ENCODE peak calls at places on chromosomes 7 and 10, in ten cellular contexts. W, Q, C, J, L, U, B, R, D and T are unnamed samples. For H3K27me3, the result is how much of the 10 kb centered on the place peaks cover.

GRCh38 chr10:3528823-3529222 is 256.2 kb downstream of the KLF6 start:
- DNase-seq in W (no peak), Q (no peak), C (no peak), J (no peak), L (no peak), U (no peak), B (no peak), R (no peak), D (no peak), T (no peak)

GRCh38 chr7:148738737-148739535 is 40.2 kb downstream of the CUL1 start:
- DNase-seq in W (no peak), Q (no peak), C (no peak), J (no peak), L (no peak), U (no peak), B (no peak), R (no peak), D (no peak), T (no peak)

GRCh38 chr10:119655566-119656001 is 4.4 kb downstream of the BAG3 start:
- DNase-seq in W (peak), Q (peak), C (no peak), J (no peak), L (peak), U (peak), B (peak), R (peak), D (no peak), T (peak)

GRCh38 chr10:97016728-97017473 is 168.9 kb downstream of the SLIT1 start:
- DNase-seq in W (no peak), Q (no peak), C (no peak), J (no peak), L (no peak), U (no peak), B (no peak), R (no peak), D (no peak), T (no peak)

GRCh38 chr10:101143354-101143648 is 12.2 kb downstream of the TLX1 start:
- DNase-seq in W (no peak), Q (no peak), C (no peak), J (no peak), L (no peak), U (no peak), B (no peak), R (no peak), D (no peak), T (no peak)

GRCh38 chr7:98211221-98211675 is at the start of gene BHLHA15:
- DNase-seq in W (peak), Q (peak), C (peak), J (no peak), L (no peak), U (peak), B (no peak), R (no peak), D (peak), T (peak)

GRCh38 chr10:75234683-75235374 is 928 bp downstream of the COMTD1 start:
- DNase-seq in W (peak), Q (no peak), C (peak), J (peak), L (peak), U (peak), B (no peak), R (peak), D (peak), T (peak)

GRCh38 chr7:22563621-22564241 is 63.7 kb upstream of the STEAP1B start:
- DNase-seq in W (no peak), Q (peak), C (no peak), J (no peak), L (peak), U (no peak), B (no peak), R (no peak), D (peak), T (no peak)

GRCh38 chr10:59792812-59793211 is 39.6 kb upstream of the MRLN start:
- DNase-seq in W (no peak), Q (no peak), C (no peak), J (no peak), L (no peak), U (no peak), B (no peak), R (no peak), D (no peak), T (no peak)

GRCh38 chr7:96026006-96026405 is 253.7 kb downstream of the DYNC1I1 start:
- DNase-seq in W (no peak), Q (no peak), C (no peak), J (no peak), L (no peak), U (no peak), B (no peak), R (no peak), D (no peak), T (no peak)

GRCh38 chr10:120553911-120554310 is 96.9 kb downstream of the PLPP4 start:
- DNase-seq in W (no peak), Q (no peak), C (no peak), J (no peak), L (no peak), U (no peak), B (no peak), R (no peak), D (no peak), T (no peak)

GRCh38 chr7:46071601-46072000 is 150.5 kb upstream of the IGFBP3 start:
- DNase-seq in W (no peak), Q (no peak), C (no peak), J (no peak), L (peak), U (no peak), B (no peak), R (no peak), D (no peak), T (no peak)

GRCh38 chr7:125834421-125834820 is 904.8 kb upstream of the POT1 start:
- DNase-seq in W (no peak), Q (no peak), C (no peak), J (no peak), L (no peak), U (no peak), B (no peak), R (no peak), D (no peak), T (no peak)

GRCh38 chr7:28862876-28863275 is 95.3 kb downstream of the TRIL start:
- DNase-seq in W (no peak), Q (no peak), C (no peak), J (no peak), L (no peak), U (no peak), B (no peak), R (no peak), D (no peak), T (no peak)

GRCh38 chr7:55314967-55315366 is 50.2 kb upstream of the LANCL2 start:
- DNase-seq in W (no peak), Q (no peak), C (no peak), J (no peak), L (no peak), U (no peak), B (no peak), R (no peak), D (no peak), T (no peak)

DNA sequence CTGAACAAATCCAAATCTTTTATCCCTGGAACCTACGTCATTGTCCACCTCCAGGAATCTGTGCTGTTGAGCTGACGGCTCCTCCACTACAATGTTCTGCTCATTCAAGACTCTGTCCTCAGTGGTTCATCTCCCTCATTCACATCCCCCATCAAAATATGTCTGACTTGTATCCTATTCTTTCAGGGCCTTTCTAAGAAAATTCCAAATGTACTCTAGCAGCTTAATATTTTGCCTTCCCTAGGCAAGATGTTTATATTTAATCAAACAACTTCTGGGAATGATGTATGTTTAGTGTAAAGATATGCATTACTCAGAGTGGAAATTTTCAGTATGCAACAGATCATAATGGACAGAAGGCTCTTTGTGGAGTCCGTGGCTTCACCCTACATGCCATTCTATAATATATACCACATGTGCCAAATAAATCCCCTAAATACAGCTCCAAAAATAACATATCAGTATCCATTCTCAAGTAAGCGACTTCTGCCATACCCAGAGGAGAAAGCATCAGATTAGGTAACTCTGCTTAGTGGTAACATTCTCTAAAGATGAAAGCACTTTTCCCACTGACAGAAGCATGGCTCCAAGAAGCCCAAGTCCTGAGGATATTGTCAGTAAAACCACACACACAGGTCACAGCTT is 316.6 kb downstream of the KCNMA1 start:
- DNase-seq in W (no peak), Q (no peak), C (no peak), J (no peak), L (peak), U (no peak), B (no peak), R (no peak), D (no peak), T (no peak)
- H3K27ac ChIP-seq in W (peak), Q (no peak), C (no peak), J (no peak), L (no peak), U (peak), B (no peak), R (no peak), D (no peak), T (no peak)

DNA sequence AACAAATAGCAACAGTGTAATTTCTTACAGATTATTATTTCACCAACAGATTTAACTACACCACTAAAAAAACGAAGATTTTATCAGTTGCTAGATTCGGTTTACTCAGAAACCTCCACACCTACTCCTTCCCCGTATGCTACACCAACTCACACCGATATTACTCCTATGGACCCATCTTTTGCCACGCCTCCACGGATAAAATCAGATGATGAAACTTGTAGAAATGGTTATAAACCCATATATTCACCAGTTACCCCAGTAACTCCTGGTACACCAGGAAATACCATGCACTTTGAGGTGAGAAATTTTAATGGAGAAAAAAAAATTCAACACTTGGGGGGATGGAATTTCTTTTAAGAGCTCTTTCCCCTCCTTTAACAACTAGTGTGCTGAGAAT is 92.5 kb downstream of the KMT2E start:
- DNase-seq in W (no peak), Q (no peak), C (no peak), J (no peak), L (no peak), U (no peak), B (no peak), R (no peak), D (no peak), T (no peak)
- H3K27me3 ChIP-seq in W (under half), Q (under half), C (under half), J (under half), L (under half), U (under half), B (under half), R (under half), D (under half), T (under half)

GRCh38 chr7:90701021-90701420 is 104.9 kb downstream of the CDK14 start:
- DNase-seq in W (no peak), Q (no peak), C (no peak), J (no peak), L (no peak), U (no peak), B (no peak), R (no peak), D (no peak), T (no peak)
- H3K4me3 ChIP-seq in W (peak), Q (no peak), C (peak), J (no peak), L (no peak), U (no peak), B (no peak), R (peak), D (no peak), T (no peak)

GRCh38 chr10:99967961-99968360 is 41.8 kb downstream of the DNMBP start:
- DNase-seq in W (no peak), Q (no peak), C (no peak), J (no peak), L (no peak), U (no peak), B (no peak), R (no peak), D (no peak), T (no peak)

GRCh38 chr10:99966306-99966705 is 43.4 kb downstream of the DNMBP start:
- DNase-seq in W (no peak), Q (no peak), C (no peak), J (no peak), L (peak), U (no peak), B (no peak), R (no peak), D (no peak), T (no peak)

GRCh38 chr10:99958806-99959205 is 50.9 kb downstream of the DNMBP start:
- DNase-seq in W (no peak), Q (no peak), C (no peak), J (no peak), L (no peak), U (no peak), B (no peak), R (no peak), D (no peak), T (no peak)

GRCh38 chr10:99965700-99966099 is 44.0 kb downstream of the DNMBP start:
- DNase-seq in W (no peak), Q (no peak), C (no peak), J (no peak), L (no peak), U (no peak), B (no peak), R (no peak), D (no peak), T (no peak)

GRCh38 chr10:99964791-99965190 is 45.0 kb downstream of the DNMBP start:
- DNase-seq in W (no peak), Q (no peak), C (no peak), J (no peak), L (no peak), U (no peak), B (no peak), R (no peak), D (no peak), T (no peak)
- H3K27ac ChIP-seq in W (no peak), Q (no peak), C (no peak), J (no peak), L (peak), U (no peak), B (peak), R (no peak), D (no peak), T (no peak)

GRCh38 chr7:155392726-155393570 is 65.0 kb upstream of the EN2 start:
- DNase-seq in W (no peak), Q (no peak), C (no peak), J (no peak), L (no peak), U (no peak), B (no peak), R (no peak), D (no peak), T (no peak)
- H3K27me3 ChIP-seq in W (under half), Q (under half), C (under half), J (half or more), L (under half), U (under half), B (under half), R (under half), D (half or more), T (under half)

DNA sequence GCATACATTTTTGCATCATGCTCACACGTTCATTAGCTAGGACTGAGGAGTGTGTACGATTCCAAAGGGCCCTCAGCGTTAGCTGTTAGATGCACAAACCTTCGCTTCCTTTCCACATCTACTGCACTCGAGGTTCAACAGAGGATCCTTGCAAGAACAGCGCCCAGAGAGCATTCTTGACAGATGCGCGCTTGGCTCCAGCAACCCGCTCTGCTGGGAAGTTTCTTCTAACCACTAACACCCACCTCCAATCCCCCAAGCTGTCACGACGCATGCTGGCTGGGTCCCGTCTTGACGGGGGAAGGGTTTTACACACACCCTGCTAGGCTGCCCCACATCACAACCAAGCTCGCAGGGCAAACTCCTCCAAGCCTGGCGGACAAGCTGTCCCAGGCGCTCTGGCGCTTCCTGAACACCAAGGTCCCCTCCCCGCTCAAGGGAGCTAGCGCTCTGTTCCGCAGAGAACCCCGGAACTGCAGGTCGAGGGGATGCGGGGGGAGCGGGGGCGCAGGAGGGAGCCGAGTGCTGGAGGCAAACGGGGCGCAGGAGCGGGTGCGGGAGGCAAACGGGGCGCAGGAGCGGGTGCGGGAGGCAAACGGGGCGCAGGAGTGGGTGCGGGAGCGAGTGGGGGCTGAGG is 653 bp upstream of the ADRB1 start:
- DNase-seq in W (peak), Q (peak), C (peak), J (no peak), L (peak), U (peak), B (no peak), R (peak), D (peak), T (no peak)
- H3K4me3 ChIP-seq in W (peak), Q (peak), C (peak), J (no peak), L (peak), U (peak), B (no peak), R (peak), D (peak), T (no peak)